ENCODE peak calls at places on chromosomes 16 and 17, in four cellular contexts. One of them, this sample, is unnamed.

GRCh38 chr17:68480885-68481284 is 23.6 kb upstream of the WIPI1 start:
- DNase-seq in HepG2: no peak
- DNase-seq in H1: no peak
- DNase-seq in K562: no peak
- DNase-seq in this sample: no peak

GRCh38 chr17:71682174-71682494 is 438.7 kb upstream of the SOX9 start:
- DNase-seq in H1: no peak
- DNase-seq in HepG2: no peak
- DNase-seq in K562: no peak
- DNase-seq in this sample: no peak

GRCh38 chr17:48795444-48796162 is 21.4 kb downstream of the TTLL6 start:
- DNase-seq in H1: no peak
- DNase-seq in HepG2: peak
- DNase-seq in K562: no peak
- DNase-seq in this sample: peak

GRCh38 chr16:72934661-72935403 is 113.1 kb downstream of the ZFHX3 start:
- DNase-seq in H1: no peak
- DNase-seq in HepG2: no peak
- DNase-seq in K562: no peak
- DNase-seq in this sample: no peak

GRCh38 chr17:44878627-44879221 is 20.5 kb downstream of the EFTUD2 start:
- DNase-seq in HepG2: peak
- DNase-seq in H1: no peak
- DNase-seq in K562: peak
- DNase-seq in this sample: peak

GRCh38 chr16:26442333-26442732 is 624.4 kb upstream of the C16orf82 start:
- DNase-seq in H1: no peak
- DNase-seq in HepG2: no peak
- DNase-seq in K562: no peak
- DNase-seq in this sample: no peak

GRCh38 chr16:2530629-2531318 is 434 bp downstream of the CEMP1 start:
- DNase-seq in H1: no peak
- DNase-seq in HepG2: no peak
- DNase-seq in K562: no peak
- DNase-seq in this sample: no peak

GRCh38 chr17:60905709-60906108 is 228.1 kb downstream of the BCAS3 start:
- DNase-seq in HepG2: no peak
- DNase-seq in H1: no peak
- DNase-seq in K562: no peak
- DNase-seq in this sample: no peak

GRCh38 chr16:27245276-27246231 is 23.0 kb downstream of the NSMCE1 start:
- DNase-seq in K562: peak
- DNase-seq in H1: no peak
- DNase-seq in HepG2: no peak
- DNase-seq in this sample: peak

GRCh38 chr16:53787423-53787822 is 83.5 kb downstream of the FTO start:
- DNase-seq in K562: no peak
- DNase-seq in HepG2: no peak
- DNase-seq in H1: no peak
- DNase-seq in this sample: no peak

GRCh38 chr17:21457051-21458026 is 81.2 kb downstream of the KCNJ12 start:
- DNase-seq in K562: peak
- DNase-seq in H1: peak
- DNase-seq in HepG2: peak
- DNase-seq in this sample: peak

GRCh38 chr16:49054606-49055005 is 227.0 kb downstream of the CBLN1 start:
- DNase-seq in HepG2: no peak
- DNase-seq in H1: no peak
- DNase-seq in K562: no peak
- DNase-seq in this sample: no peak

GRCh38 chr16:69386596-69386995 is 789 bp upstream of the TERF2 start:
- DNase-seq in H1: no peak
- DNase-seq in HepG2: no peak
- DNase-seq in K562: no peak
- DNase-seq in this sample: no peak

GRCh38 chr17:56358651-56359050 is 205.4 kb downstream of the ANKFN1 start:
- DNase-seq in HepG2: no peak
- DNase-seq in K562: no peak
- DNase-seq in H1: no peak
- DNase-seq in this sample: no peak

GRCh38 chr17:32495347-32496253 is 8.8 kb downstream of the CDK5R1 start:
- DNase-seq in K562: no peak
- DNase-seq in HepG2: no peak
- DNase-seq in H1: no peak
- DNase-seq in this sample: no peak

GRCh38 chr17:58630883-58631522 is 60.8 kb downstream of the TEX14 start:
- DNase-seq in H1: peak
- DNase-seq in K562: no peak
- DNase-seq in HepG2: no peak
- DNase-seq in this sample: no peak

GRCh38 chr17:56973520-56973919 is 4.4 kb upstream of the SCPEP1 start:
- DNase-seq in K562: no peak
- DNase-seq in HepG2: no peak
- DNase-seq in H1: no peak
- DNase-seq in this sample: no peak

GRCh38 chr17:57830880-57831279 is 19.0 kb downstream of the MRPS23 start:
- DNase-seq in H1: no peak
- DNase-seq in K562: no peak
- DNase-seq in HepG2: no peak
- DNase-seq in this sample: no peak

GRCh38 chr16:54460254-54460860 is 173.8 kb upstream of the IRX3 start:
- DNase-seq in H1: no peak
- DNase-seq in HepG2: no peak
- DNase-seq in K562: no peak
- DNase-seq in this sample: no peak

GRCh38 chr17:15119928-15120327 is 145.2 kb downstream of the PMP22 start:
- DNase-seq in H1: no peak
- DNase-seq in HepG2: no peak
- DNase-seq in K562: no peak
- DNase-seq in this sample: no peak

GRCh38 chr16:85279874-85280545 is 167.7 kb upstream of the CIBAR2 start:
- DNase-seq in K562: no peak
- DNase-seq in H1: no peak
- DNase-seq in HepG2: no peak
- DNase-seq in this sample: no peak

GRCh38 chr16:50301626-50302471 is 35.5 kb downstream of the ADCY7 start:
- DNase-seq in H1: peak
- DNase-seq in K562: no peak
- DNase-seq in HepG2: no peak
- DNase-seq in this sample: peak

GRCh38 chr17:27602721-27603445 is 28.1 kb upstream of the LGALS9 start:
- DNase-seq in K562: peak
- DNase-seq in H1: peak
- DNase-seq in HepG2: peak
- DNase-seq in this sample: peak

GRCh38 chr16:55717326-55717725 is 61.5 kb downstream of the SLC6A2 start:
- DNase-seq in K562: no peak
- DNase-seq in HepG2: no peak
- DNase-seq in H1: no peak
- DNase-seq in this sample: no peak

GRCh38 chr17:77011173-77012011 is 129.4 kb upstream of the SEC14L1 start:
- DNase-seq in HepG2: peak
- DNase-seq in K562: no peak
- DNase-seq in H1: peak
- DNase-seq in this sample: peak

GRCh38 chr17:57143341-57143740 is 58.3 kb downstream of the AKAP1 start:
- DNase-seq in H1: no peak
- DNase-seq in HepG2: no peak
- DNase-seq in K562: no peak
- DNase-seq in this sample: no peak

GRCh38 chr17:67648032-67648761 is 69.5 kb upstream of the NOL11 start:
- DNase-seq in H1: no peak
- DNase-seq in K562: no peak
- DNase-seq in HepG2: peak
- DNase-seq in this sample: no peak

GRCh38 chr16:82801361-82801760 is 174.6 kb downstream of the CDH13 start:
- DNase-seq in HepG2: no peak
- DNase-seq in K562: no peak
- DNase-seq in H1: no peak
- DNase-seq in this sample: no peak
- TF ChIP-seq RFX5 in HepG2: no peak
- TF ChIP-seq RFX5 in K562: no peak
- TF ChIP-seq RFX5 in H1: no peak
- TF ChIP-seq RFX5 in this sample: no peak

GRCh38 chr16:87459027-87459426 is 33.8 kb downstream of the ZCCHC14 start:
- DNase-seq in HepG2: no peak
- DNase-seq in K562: no peak
- DNase-seq in H1: no peak
- DNase-seq in this sample: no peak

GRCh38 chr16:87463722-87464690 is 28.8 kb downstream of the ZCCHC14 start:
- DNase-seq in H1: no peak
- DNase-seq in HepG2: peak
- DNase-seq in K562: peak
- DNase-seq in this sample: no peak

GRCh38 chr16:87460936-87461335 is 31.9 kb downstream of the ZCCHC14 start:
- DNase-seq in HepG2: no peak
- DNase-seq in K562: no peak
- DNase-seq in H1: no peak
- DNase-seq in this sample: no peak

GRCh38 chr16:87459833-87460232 is 33.0 kb downstream of the ZCCHC14 start:
- DNase-seq in K562: no peak
- DNase-seq in H1: no peak
- DNase-seq in HepG2: no peak
- DNase-seq in this sample: no peak

DNA sequence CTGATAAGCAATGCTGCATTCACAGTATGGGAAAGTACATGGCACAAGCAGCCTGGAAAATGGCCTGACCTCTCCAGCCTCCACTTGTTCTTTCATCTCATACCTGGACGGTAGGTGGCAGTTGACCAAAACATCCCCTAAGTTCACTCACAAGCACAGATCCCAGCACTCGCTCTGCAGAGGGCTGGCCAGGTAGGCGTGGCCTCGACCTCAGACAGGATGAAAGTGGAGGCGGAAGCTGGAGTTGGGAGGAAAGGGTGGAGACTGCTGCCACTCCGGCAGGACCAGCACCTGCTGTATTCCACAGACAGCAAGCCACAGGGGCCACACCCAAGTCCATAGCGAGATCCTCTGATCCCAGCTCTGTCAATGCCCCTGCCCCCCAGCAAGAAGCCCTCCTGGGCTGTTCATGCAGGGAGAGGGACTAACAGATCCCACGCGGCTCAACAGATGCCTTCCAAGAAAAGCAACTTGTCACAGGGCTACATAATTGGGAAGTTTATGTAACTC is 31.3 kb downstream of the ZCCHC14 start:
- DNase-seq in HepG2: peak
- DNase-seq in H1: peak
- DNase-seq in K562: peak
- DNase-seq in this sample: peak
- TF ChIP-seq RNF2 in HepG2: no peak
- TF ChIP-seq RNF2 in H1: no peak
- TF ChIP-seq RNF2 in K562: no peak
- TF ChIP-seq RNF2 in this sample: no peak

GRCh38 chr17:17950347-17950746 is 21.9 kb downstream of the TOM1L2 start:
- DNase-seq in K562: no peak
- DNase-seq in HepG2: no peak
- DNase-seq in H1: no peak
- DNase-seq in this sample: no peak

GRCh38 chr17:17950806-17951205 is 21.4 kb downstream of the TOM1L2 start:
- DNase-seq in K562: no peak
- DNase-seq in H1: no peak
- DNase-seq in HepG2: no peak
- DNase-seq in this sample: peak

GRCh38 chr17:17952691-17953090 is 19.5 kb downstream of the TOM1L2 start:
- DNase-seq in K562: no peak
- DNase-seq in H1: no peak
- DNase-seq in HepG2: no peak
- DNase-seq in this sample: no peak

GRCh38 chr17:17954079-17954478 is 18.1 kb downstream of the TOM1L2 start:
- DNase-seq in H1: no peak
- DNase-seq in HepG2: no peak
- DNase-seq in K562: no peak
- DNase-seq in this sample: no peak

DNA sequence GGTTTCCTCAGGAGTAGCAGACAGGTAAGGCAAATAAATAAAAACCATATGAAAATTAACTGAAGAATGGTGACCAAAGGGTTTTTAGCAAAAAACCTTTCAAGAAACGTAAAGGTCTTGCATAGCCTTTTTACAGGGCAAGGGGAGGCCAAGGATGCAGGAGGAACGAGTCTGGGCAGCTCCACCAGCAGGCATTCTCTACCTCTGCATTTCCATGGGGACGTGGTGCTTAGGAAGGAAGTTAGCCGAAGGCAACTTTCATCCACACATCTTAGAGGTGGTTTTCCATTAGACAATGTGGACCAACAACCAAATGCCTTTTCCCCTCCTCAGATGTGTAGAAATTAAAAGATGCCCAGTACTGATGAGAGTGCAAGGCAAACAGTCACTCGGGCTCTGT is 20.7 kb downstream of the TOM1L2 start:
- DNase-seq in H1: no peak
- DNase-seq in K562: no peak
- DNase-seq in HepG2: no peak
- DNase-seq in this sample: no peak
- TF ChIP-seq RFX5 in H1: no peak
- TF ChIP-seq RFX5 in K562: no peak
- TF ChIP-seq RFX5 in HepG2: no peak
- TF ChIP-seq RFX5 in this sample: no peak

DNA sequence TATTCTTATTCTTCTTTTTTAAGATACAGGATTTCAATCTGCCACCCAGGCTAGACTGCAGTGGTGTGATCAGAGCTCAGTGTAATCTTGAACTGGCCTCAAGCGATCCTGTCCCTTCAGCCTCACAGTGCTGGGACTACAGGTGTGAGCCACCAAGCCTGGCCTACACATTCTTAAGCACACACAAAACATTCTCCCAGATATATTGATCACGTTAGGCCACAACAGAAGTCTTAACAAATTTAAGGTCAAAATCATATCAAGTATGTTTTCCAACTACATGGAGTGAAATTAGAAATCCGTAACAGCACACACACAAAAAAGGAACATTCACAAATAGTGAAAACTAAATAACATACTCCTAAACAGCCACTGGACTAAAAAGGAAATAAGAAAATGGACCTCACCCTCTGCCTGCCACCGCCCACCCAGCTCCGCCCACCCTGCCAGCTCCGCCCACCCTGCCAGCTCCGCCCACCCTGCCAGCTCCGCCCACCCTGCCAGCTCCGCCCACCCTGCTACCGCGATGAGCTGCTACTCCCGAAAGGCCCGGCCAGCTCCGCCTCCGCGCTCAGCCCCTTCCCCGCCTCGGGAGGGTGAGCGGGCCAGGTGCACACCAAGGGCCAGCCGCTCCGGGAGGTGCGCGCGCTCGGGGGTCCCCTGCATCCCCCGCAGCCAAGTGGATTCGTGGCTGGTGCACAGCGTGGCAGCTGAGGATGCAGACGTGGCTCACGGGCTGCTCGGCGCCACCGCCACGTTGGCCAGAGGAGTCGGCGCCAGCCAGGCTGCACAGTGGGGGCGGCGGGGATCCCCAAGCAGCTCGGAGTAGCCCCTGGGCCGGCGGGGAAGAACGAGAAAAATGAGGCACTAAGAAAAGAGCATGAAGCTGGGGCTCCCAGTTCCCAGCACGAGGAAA is 41.2 kb downstream of the C16orf87 start:
- DNase-seq in HepG2: peak
- DNase-seq in H1: peak
- DNase-seq in K562: peak
- DNase-seq in this sample: peak
- TF ChIP-seq RNF2 in HepG2: peak
- TF ChIP-seq RNF2 in H1: no peak
- TF ChIP-seq RNF2 in K562: no peak
- TF ChIP-seq RNF2 in this sample: no peak

This sample was measured in A549.